ENCODE peak calls at places on chromosomes 5 and 9, in six cellular contexts. One of them, this sample, is unnamed. For H3K4me1, the result is how much of the 10 kb centered on the place peaks cover.

GRCh38 chr5:6686916-6687409 is 26.3 kb upstream of the TENT4A start:
- DNase-seq in K562: peak
- DNase-seq in fibroblast of lung: peak
- DNase-seq in neuronal stem cell: peak
- DNase-seq in neural progenitor cell: peak
- DNase-seq in PC-3: peak
- DNase-seq in this sample: peak

GRCh38 chr5:147464211-147464610 is 45.7 kb downstream of the DPYSL3 start:
- DNase-seq in K562: peak
- DNase-seq in fibroblast of lung: no peak
- DNase-seq in neuronal stem cell: no peak
- DNase-seq in neural progenitor cell: peak
- DNase-seq in PC-3: peak
- DNase-seq in this sample: peak

GRCh38 chr5:30572279-30572678 is 621.2 kb upstream of the CDH6 start:
- DNase-seq in K562: no peak
- DNase-seq in fibroblast of lung: peak
- DNase-seq in neuronal stem cell: no peak
- DNase-seq in neural progenitor cell: no peak
- DNase-seq in PC-3: no peak
- DNase-seq in this sample: no peak

GRCh38 chr9:137354845-137355420 is 52.9 kb upstream of the NRARP start:
- DNase-seq in K562: no peak
- DNase-seq in fibroblast of lung: no peak
- DNase-seq in neuronal stem cell: no peak
- DNase-seq in neural progenitor cell: no peak
- DNase-seq in PC-3: no peak
- DNase-seq in this sample: no peak

GRCh38 chr9:17462869-17463464 is 115.9 kb upstream of the SH3GL2 start:
- DNase-seq in K562: peak
- DNase-seq in fibroblast of lung: peak
- DNase-seq in neuronal stem cell: peak
- DNase-seq in neural progenitor cell: peak
- DNase-seq in PC-3: peak
- DNase-seq in this sample: peak

GRCh38 chr9:89755835-89756234 is 151.0 kb downstream of the GADD45G start:
- DNase-seq in K562: no peak
- DNase-seq in fibroblast of lung: peak
- DNase-seq in neuronal stem cell: no peak
- DNase-seq in neural progenitor cell: no peak
- DNase-seq in PC-3: peak
- DNase-seq in this sample: no peak

GRCh38 chr5:132065351-132065937 is 5.0 kb downstream of the IL3 start:
- DNase-seq in K562: peak
- DNase-seq in fibroblast of lung: peak
- DNase-seq in neuronal stem cell: peak
- DNase-seq in neural progenitor cell: peak
- DNase-seq in PC-3: peak
- DNase-seq in this sample: peak

GRCh38 chr5:122864842-122865241 is 19.4 kb downstream of the SNX24 start:
- DNase-seq in K562: no peak
- DNase-seq in fibroblast of lung: no peak
- DNase-seq in neuronal stem cell: no peak
- DNase-seq in neural progenitor cell: no peak
- DNase-seq in PC-3: no peak
- DNase-seq in this sample: no peak

GRCh38 chr9:98971168-98971914 is 27.6 kb downstream of the COL15A1 start:
- DNase-seq in K562: peak
- DNase-seq in fibroblast of lung: peak
- DNase-seq in neuronal stem cell: peak
- DNase-seq in neural progenitor cell: no peak
- DNase-seq in PC-3: peak
- DNase-seq in this sample: peak

GRCh38 chr5:14306415-14306814 is 163.3 kb downstream of the TRIO start:
- DNase-seq in K562: no peak
- DNase-seq in fibroblast of lung: peak
- DNase-seq in neuronal stem cell: no peak
- DNase-seq in neural progenitor cell: no peak
- DNase-seq in PC-3: no peak
- DNase-seq in this sample: no peak

GRCh38 chr5:81837667-81838306 is 86.9 kb upstream of the SSBP2 start:
- DNase-seq in K562: no peak
- DNase-seq in fibroblast of lung: no peak
- DNase-seq in neuronal stem cell: no peak
- DNase-seq in neural progenitor cell: no peak
- DNase-seq in PC-3: no peak
- DNase-seq in this sample: no peak

GRCh38 chr9:72165821-72166547 is 16.7 kb downstream of the GDA start:
- DNase-seq in K562: no peak
- DNase-seq in fibroblast of lung: no peak
- DNase-seq in neuronal stem cell: no peak
- DNase-seq in neural progenitor cell: no peak
- DNase-seq in PC-3: peak
- DNase-seq in this sample: no peak

GRCh38 chr5:8386889-8387288 is 517.9 kb downstream of the MTRR start:
- DNase-seq in K562: no peak
- DNase-seq in fibroblast of lung: no peak
- DNase-seq in neuronal stem cell: no peak
- DNase-seq in neural progenitor cell: no peak
- DNase-seq in PC-3: peak
- DNase-seq in this sample: no peak

GRCh38 chr5:169116961-169117461 is 183.9 kb downstream of the SLIT3 start:
- DNase-seq in K562: peak
- DNase-seq in fibroblast of lung: no peak
- DNase-seq in neuronal stem cell: no peak
- DNase-seq in neural progenitor cell: peak
- DNase-seq in PC-3: peak
- DNase-seq in this sample: no peak

GRCh38 chr5:146751781-146752401 is 126.7 kb downstream of the PPP2R2B start:
- DNase-seq in K562: no peak
- DNase-seq in fibroblast of lung: no peak
- DNase-seq in neuronal stem cell: no peak
- DNase-seq in neural progenitor cell: no peak
- DNase-seq in PC-3: no peak
- DNase-seq in this sample: no peak

GRCh38 chr5:16540421-16540820 is 74.8 kb upstream of the ZNF622 start:
- DNase-seq in K562: no peak
- DNase-seq in fibroblast of lung: peak
- DNase-seq in neuronal stem cell: no peak
- DNase-seq in neural progenitor cell: no peak
- DNase-seq in PC-3: peak
- DNase-seq in this sample: peak

GRCh38 chr9:124377985-124378384 is 37.3 kb downstream of the PSMB7 start:
- DNase-seq in K562: no peak
- DNase-seq in fibroblast of lung: no peak
- DNase-seq in neuronal stem cell: no peak
- DNase-seq in neural progenitor cell: no peak
- DNase-seq in PC-3: no peak
- DNase-seq in this sample: no peak

GRCh38 chr5:54656261-54656728 is 138.7 kb downstream of the SNX18 start:
- DNase-seq in K562: no peak
- DNase-seq in fibroblast of lung: peak
- DNase-seq in neuronal stem cell: no peak
- DNase-seq in neural progenitor cell: no peak
- DNase-seq in PC-3: no peak
- DNase-seq in this sample: no peak

DNA sequence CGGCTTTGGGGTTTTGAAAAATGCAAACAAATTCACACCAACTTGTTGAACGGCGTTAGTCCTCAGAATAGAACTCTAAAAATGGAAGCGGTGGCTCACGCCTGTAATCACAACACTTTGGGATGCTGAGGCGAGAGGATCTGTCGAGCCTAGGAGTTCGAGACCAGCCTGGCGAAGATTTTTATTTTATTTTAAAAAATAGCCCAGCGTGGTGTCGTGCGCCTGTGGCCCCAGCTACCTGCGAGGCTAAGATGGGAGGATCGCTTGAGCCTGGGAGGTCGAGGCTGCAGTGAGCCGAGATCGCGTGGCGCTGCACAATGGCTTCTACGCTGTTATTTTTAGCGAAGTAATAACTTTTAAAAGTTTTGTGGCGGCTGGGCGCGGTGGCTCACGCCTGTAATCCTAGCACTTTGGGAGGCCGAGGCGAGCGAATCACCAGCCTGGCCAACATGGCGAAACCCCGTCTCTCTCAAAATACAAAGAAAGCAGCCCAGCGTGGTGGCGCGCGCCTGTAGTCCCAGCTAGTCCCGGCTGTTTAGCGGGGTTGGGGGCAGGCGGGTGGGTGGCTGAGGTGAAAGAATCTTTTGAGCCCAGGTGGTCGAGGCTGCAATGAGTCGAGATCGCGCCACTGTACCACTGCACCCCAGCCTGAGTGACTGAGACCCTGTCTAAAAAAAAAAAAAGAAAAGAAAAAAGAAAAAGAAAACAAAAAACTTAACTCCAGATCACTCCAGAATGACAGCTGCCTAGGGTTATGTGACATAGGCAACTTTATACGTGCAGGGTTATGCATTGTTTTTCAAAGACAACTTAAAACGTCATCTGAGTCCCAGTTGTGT is 808 bp upstream of the PLIN2 start:
- DNase-seq in K562: no peak
- DNase-seq in fibroblast of lung: peak
- DNase-seq in neuronal stem cell: peak
- DNase-seq in neural progenitor cell: peak
- DNase-seq in PC-3: no peak
- DNase-seq in this sample: peak
- H3K4me1 ChIP-seq in K562: under half
- H3K4me1 ChIP-seq in fibroblast of lung: under half
- H3K4me1 ChIP-seq in neuronal stem cell: under half
- H3K4me1 ChIP-seq in neural progenitor cell: under half
- H3K4me1 ChIP-seq in PC-3: under half
- H3K4me1 ChIP-seq in this sample: under half

DNA sequence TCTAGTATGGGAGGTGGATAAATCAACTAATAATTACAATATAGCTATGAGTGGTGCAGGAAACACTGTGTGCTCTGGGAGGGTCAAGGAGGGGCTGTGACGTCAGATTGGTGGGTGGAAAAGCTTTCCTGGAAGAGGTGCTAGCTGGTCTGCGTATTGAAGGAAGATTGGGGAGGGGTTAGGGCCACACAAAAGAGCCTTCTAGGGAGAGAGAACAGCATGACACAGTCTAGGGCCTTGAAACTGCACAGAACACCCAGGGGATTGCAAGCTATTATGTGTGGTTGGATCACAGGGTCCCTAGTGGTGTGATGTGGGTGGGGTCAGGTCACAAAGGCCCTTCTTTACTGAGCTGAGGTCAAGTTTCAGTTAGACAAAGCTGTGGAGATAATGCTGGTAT is 197.3 kb upstream of the IL12B start:
- DNase-seq in K562: no peak
- DNase-seq in fibroblast of lung: no peak
- DNase-seq in neuronal stem cell: no peak
- DNase-seq in neural progenitor cell: no peak
- DNase-seq in PC-3: no peak
- DNase-seq in this sample: no peak
- H3K9ac ChIP-seq in K562: no peak
- H3K9ac ChIP-seq in fibroblast of lung: no peak
- H3K9ac ChIP-seq in neuronal stem cell: no peak
- H3K9ac ChIP-seq in neural progenitor cell: no peak
- H3K9ac ChIP-seq in PC-3: no peak
- H3K9ac ChIP-seq in this sample: no peak

GRCh38 chr9:136259517-136259813 is 13.9 kb upstream of the QSOX2 start:
- DNase-seq in K562: no peak
- DNase-seq in fibroblast of lung: no peak
- DNase-seq in neuronal stem cell: no peak
- DNase-seq in neural progenitor cell: no peak
- DNase-seq in PC-3: no peak
- DNase-seq in this sample: no peak

GRCh38 chr9:136260936-136261472 is 15.4 kb upstream of the QSOX2 start:
- DNase-seq in K562: no peak
- DNase-seq in fibroblast of lung: no peak
- DNase-seq in neuronal stem cell: no peak
- DNase-seq in neural progenitor cell: no peak
- DNase-seq in PC-3: no peak
- DNase-seq in this sample: no peak

GRCh38 chr9:136261686-136262430 is 16.2 kb upstream of the QSOX2 start:
- DNase-seq in K562: no peak
- DNase-seq in fibroblast of lung: no peak
- DNase-seq in neuronal stem cell: no peak
- DNase-seq in neural progenitor cell: no peak
- DNase-seq in PC-3: no peak
- DNase-seq in this sample: no peak

GRCh38 chr9:136259836-136260235 is 14.2 kb upstream of the QSOX2 start:
- DNase-seq in K562: no peak
- DNase-seq in fibroblast of lung: no peak
- DNase-seq in neuronal stem cell: no peak
- DNase-seq in neural progenitor cell: no peak
- DNase-seq in PC-3: no peak
- DNase-seq in this sample: no peak

GRCh38 chr9:136260521-136260920 is 14.9 kb upstream of the QSOX2 start:
- DNase-seq in K562: no peak
- DNase-seq in fibroblast of lung: no peak
- DNase-seq in neuronal stem cell: no peak
- DNase-seq in neural progenitor cell: no peak
- DNase-seq in PC-3: no peak
- DNase-seq in this sample: no peak
- H3K4me1 ChIP-seq in K562: under half
- H3K4me1 ChIP-seq in fibroblast of lung: under half
- H3K4me1 ChIP-seq in neuronal stem cell: under half
- H3K4me1 ChIP-seq in neural progenitor cell: under half
- H3K4me1 ChIP-seq in PC-3: under half
- H3K4me1 ChIP-seq in this sample: under half

GRCh38 chr9:116450378-116451139 is 236.5 kb upstream of the TRIM32 start:
- DNase-seq in K562: no peak
- DNase-seq in fibroblast of lung: peak
- DNase-seq in neuronal stem cell: no peak
- DNase-seq in neural progenitor cell: no peak
- DNase-seq in PC-3: peak
- DNase-seq in this sample: peak
- H3K9ac ChIP-seq in K562: no peak
- H3K9ac ChIP-seq in fibroblast of lung: no peak
- H3K9ac ChIP-seq in neuronal stem cell: no peak
- H3K9ac ChIP-seq in neural progenitor cell: no peak
- H3K9ac ChIP-seq in PC-3: no peak
- H3K9ac ChIP-seq in this sample: no peak

GRCh38 chr9:133882849-133883248 is 109.3 kb downstream of the VAV2 start:
- DNase-seq in K562: no peak
- DNase-seq in fibroblast of lung: no peak
- DNase-seq in neuronal stem cell: no peak
- DNase-seq in neural progenitor cell: no peak
- DNase-seq in PC-3: no peak
- DNase-seq in this sample: no peak
- H3K4me1 ChIP-seq in K562: under half
- H3K4me1 ChIP-seq in fibroblast of lung: under half
- H3K4me1 ChIP-seq in neuronal stem cell: under half
- H3K4me1 ChIP-seq in neural progenitor cell: under half
- H3K4me1 ChIP-seq in PC-3: under half
- H3K4me1 ChIP-seq in this sample: under half